ENCODE peak calls at places on chromosomes 12 and 14, in ten cellular contexts. One of them, this sample, is unnamed.

GRCh38 chr14:70658899-70659298 is 17.2 kb downstream of the TTC9 start:
- DNase-seq in psoas muscle: no peak
- DNase-seq in transverse colon: no peak
- DNase-seq in aorta: no peak
- DNase-seq in AG04450: no peak
- DNase-seq in effector memory CD4-positive, alpha-beta T cell: no peak
- DNase-seq in stomach: no peak
- DNase-seq in IMR-90: no peak
- DNase-seq in ovary: no peak
- DNase-seq in OCI-LY7: peak; percentile 75
- DNase-seq in this sample: peak; percentile 46

GRCh38 chr12:9702239-9702638 is 30.7 kb downstream of the CLECL1 start:
- DNase-seq in stomach: no peak
- DNase-seq in AG04450: no peak
- DNase-seq in IMR-90: no peak
- DNase-seq in psoas muscle: no peak
- DNase-seq in aorta: no peak
- DNase-seq in OCI-LY7: no peak
- DNase-seq in effector memory CD4-positive, alpha-beta T cell: no peak
- DNase-seq in ovary: no peak
- DNase-seq in transverse colon: peak; percentile 26
- DNase-seq in this sample: peak; percentile 74

GRCh38 chr12:12221560-12221959 is 45.3 kb downstream of the LRP6 start:
- DNase-seq in stomach: no peak
- DNase-seq in AG04450: no peak
- DNase-seq in aorta: no peak
- DNase-seq in effector memory CD4-positive, alpha-beta T cell: no peak
- DNase-seq in psoas muscle: no peak
- DNase-seq in OCI-LY7: no peak
- DNase-seq in transverse colon: no peak
- DNase-seq in ovary: no peak
- DNase-seq in IMR-90: no peak
- DNase-seq in this sample: no peak

GRCh38 chr12:5914387-5915149 is 30.5 kb downstream of the ANO2 start:
- DNase-seq in ovary: no peak
- DNase-seq in effector memory CD4-positive, alpha-beta T cell: no peak
- DNase-seq in IMR-90: no peak
- DNase-seq in OCI-LY7: no peak
- DNase-seq in AG04450: no peak
- DNase-seq in aorta: no peak
- DNase-seq in stomach: no peak
- DNase-seq in psoas muscle: no peak
- DNase-seq in transverse colon: no peak
- DNase-seq in this sample: no peak

GRCh38 chr12:91877461-91878230 is 268.0 kb downstream of the BTG1 start:
- DNase-seq in aorta: no peak
- DNase-seq in AG04450: no peak
- DNase-seq in OCI-LY7: no peak
- DNase-seq in psoas muscle: no peak
- DNase-seq in ovary: no peak
- DNase-seq in transverse colon: no peak
- DNase-seq in stomach: no peak
- DNase-seq in effector memory CD4-positive, alpha-beta T cell: peak; percentile 62
- DNase-seq in IMR-90: no peak
- DNase-seq in this sample: peak; percentile 66

GRCh38 chr12:6927999-6928702 is 392 bp downstream of the ATN1 start:
- DNase-seq in transverse colon: no peak
- DNase-seq in aorta: peak; percentile 53
- DNase-seq in stomach: no peak
- DNase-seq in OCI-LY7: no peak
- DNase-seq in IMR-90: no peak
- DNase-seq in psoas muscle: no peak
- DNase-seq in effector memory CD4-positive, alpha-beta T cell: no peak
- DNase-seq in ovary: peak; percentile 54
- DNase-seq in AG04450: no peak
- DNase-seq in this sample: no peak

GRCh38 chr12:6201775-6202292 is 1.6 kb downstream of the CD9 start:
- DNase-seq in aorta: peak; percentile 56
- DNase-seq in psoas muscle: no peak
- DNase-seq in stomach: no peak
- DNase-seq in IMR-90: no peak
- DNase-seq in OCI-LY7: no peak
- DNase-seq in AG04450: no peak
- DNase-seq in effector memory CD4-positive, alpha-beta T cell: no peak
- DNase-seq in ovary: no peak
- DNase-seq in transverse colon: no peak
- DNase-seq in this sample: no peak

GRCh38 chr12:96397756-96398421 is 2.4 kb downstream of the CDK17 start:
- DNase-seq in psoas muscle: no peak
- DNase-seq in OCI-LY7: no peak
- DNase-seq in AG04450: no peak
- DNase-seq in IMR-90: peak; percentile 57
- DNase-seq in effector memory CD4-positive, alpha-beta T cell: no peak
- DNase-seq in aorta: no peak
- DNase-seq in ovary: no peak
- DNase-seq in transverse colon: no peak
- DNase-seq in stomach: no peak
- DNase-seq in this sample: no peak

GRCh38 chr12:104727866-104728449 is 230.1 kb downstream of the SLC41A2 start:
- DNase-seq in ovary: no peak
- DNase-seq in IMR-90: no peak
- DNase-seq in stomach: no peak
- DNase-seq in psoas muscle: no peak
- DNase-seq in transverse colon: no peak
- DNase-seq in aorta: no peak
- DNase-seq in AG04450: no peak
- DNase-seq in effector memory CD4-positive, alpha-beta T cell: no peak
- DNase-seq in OCI-LY7: no peak
- DNase-seq in this sample: no peak

GRCh38 chr12:14403711-14404164 is 38.3 kb downstream of the ATF7IP start:
- DNase-seq in effector memory CD4-positive, alpha-beta T cell: no peak
- DNase-seq in AG04450: no peak
- DNase-seq in IMR-90: peak; percentile 82
- DNase-seq in transverse colon: no peak
- DNase-seq in OCI-LY7: peak; percentile 52
- DNase-seq in ovary: no peak
- DNase-seq in aorta: no peak
- DNase-seq in psoas muscle: no peak
- DNase-seq in stomach: no peak
- DNase-seq in this sample: peak; percentile 61

GRCh38 chr14:55781046-55781445 is 201.0 kb downstream of the KTN1 start:
- DNase-seq in stomach: no peak
- DNase-seq in effector memory CD4-positive, alpha-beta T cell: no peak
- DNase-seq in OCI-LY7: no peak
- DNase-seq in ovary: no peak
- DNase-seq in aorta: no peak
- DNase-seq in transverse colon: no peak
- DNase-seq in psoas muscle: no peak
- DNase-seq in AG04450: no peak
- DNase-seq in IMR-90: no peak
- DNase-seq in this sample: no peak

GRCh38 chr14:32205984-32206383 is 2.9 kb upstream of the RNU6-8 start:
- DNase-seq in effector memory CD4-positive, alpha-beta T cell: no peak
- DNase-seq in AG04450: no peak
- DNase-seq in stomach: no peak
- DNase-seq in transverse colon: peak; percentile 18
- DNase-seq in IMR-90: no peak
- DNase-seq in psoas muscle: no peak
- DNase-seq in aorta: no peak
- DNase-seq in OCI-LY7: no peak
- DNase-seq in ovary: no peak
- DNase-seq in this sample: no peak

GRCh38 chr14:68283378-68284123 is 464.0 kb downstream of the RAD51B start:
- DNase-seq in effector memory CD4-positive, alpha-beta T cell: peak; percentile 31
- DNase-seq in ovary: no peak
- DNase-seq in psoas muscle: peak; percentile 30
- DNase-seq in stomach: no peak
- DNase-seq in IMR-90: no peak
- DNase-seq in transverse colon: peak; percentile 51
- DNase-seq in AG04450: no peak
- DNase-seq in aorta: no peak
- DNase-seq in OCI-LY7: peak; percentile 96
- DNase-seq in this sample: peak; percentile 77
- H3K27ac ChIP-seq in effector memory CD4-positive, alpha-beta T cell: peak overlapping the region; percentile 80
- H3K27ac ChIP-seq in ovary: no peak overlapping the region
- H3K27ac ChIP-seq in psoas muscle: no peak overlapping the region
- H3K27ac ChIP-seq in stomach: peak overlapping the region; percentile 77
- H3K27ac ChIP-seq in IMR-90: no peak overlapping the region
- H3K27ac ChIP-seq in transverse colon: peak overlapping the region; percentile 13
- H3K27ac ChIP-seq in AG04450: no peak overlapping the region
- H3K27ac ChIP-seq in aorta: no peak overlapping the region
- H3K27ac ChIP-seq in OCI-LY7: peak overlapping the region; percentile 92
- H3K27ac ChIP-seq in this sample: peak overlapping the region; percentile 52

GRCh38 chr12:89019439-89020120 is 332.7 kb downstream of the DUSP6 start:
- DNase-seq in aorta: peak; percentile 74
- DNase-seq in transverse colon: peak; percentile 86
- DNase-seq in ovary: peak; percentile 52
- DNase-seq in OCI-LY7: peak; percentile 64
- DNase-seq in IMR-90: peak; percentile 88
- DNase-seq in AG04450: peak; percentile 69
- DNase-seq in effector memory CD4-positive, alpha-beta T cell: peak; percentile 41
- DNase-seq in psoas muscle: peak; percentile 60
- DNase-seq in stomach: peak; percentile 84
- DNase-seq in this sample: peak; percentile 46
- H3K4me3 ChIP-seq in aorta: peak overlapping the region; percentile 8
- H3K4me3 ChIP-seq in transverse colon: no peak overlapping the region
- H3K4me3 ChIP-seq in ovary: peak overlapping the region; percentile 8
- H3K4me3 ChIP-seq in OCI-LY7: no peak overlapping the region
- H3K4me3 ChIP-seq in IMR-90: peak overlapping the region; percentile 28
- H3K4me3 ChIP-seq in AG04450: peak overlapping the region; percentile 46
- H3K4me3 ChIP-seq in effector memory CD4-positive, alpha-beta T cell: peak overlapping the region; percentile 16
- H3K4me3 ChIP-seq in psoas muscle: peak overlapping the region; percentile 40
- H3K4me3 ChIP-seq in stomach: no peak overlapping the region
- H3K4me3 ChIP-seq in this sample: no peak overlapping the region

DNA sequence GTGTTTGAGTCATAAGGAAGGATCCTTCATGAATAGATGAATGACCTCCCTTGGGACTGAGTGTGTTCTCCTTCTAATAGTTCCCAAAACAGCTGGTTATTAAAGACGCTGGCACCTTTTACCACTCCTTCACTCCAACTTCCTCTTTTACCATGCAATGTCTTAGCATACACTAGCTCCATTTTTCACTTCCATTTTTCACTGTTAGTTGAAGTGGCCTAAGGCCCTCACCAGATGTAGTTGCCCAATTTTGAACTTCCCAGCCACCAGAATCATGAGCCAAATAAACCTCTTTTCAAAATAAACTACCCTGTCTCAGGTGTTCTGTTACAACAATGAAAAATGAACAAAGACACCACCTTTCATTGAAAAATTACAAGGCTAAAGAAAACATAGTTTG is 64.7 kb downstream of the GPR65 start:
- DNase-seq in OCI-LY7: peak; percentile 2
- DNase-seq in effector memory CD4-positive, alpha-beta T cell: no peak
- DNase-seq in psoas muscle: no peak
- DNase-seq in ovary: no peak
- DNase-seq in stomach: no peak
- DNase-seq in IMR-90: no peak
- DNase-seq in aorta: no peak
- DNase-seq in AG04450: no peak
- DNase-seq in transverse colon: no peak
- DNase-seq in this sample: no peak
- H3K27ac ChIP-seq in OCI-LY7: no peak overlapping the region
- H3K27ac ChIP-seq in effector memory CD4-positive, alpha-beta T cell: no peak overlapping the region
- H3K27ac ChIP-seq in psoas muscle: no peak overlapping the region
- H3K27ac ChIP-seq in ovary: no peak overlapping the region
- H3K27ac ChIP-seq in stomach: no peak overlapping the region
- H3K27ac ChIP-seq in IMR-90: no peak overlapping the region
- H3K27ac ChIP-seq in aorta: no peak overlapping the region
- H3K27ac ChIP-seq in AG04450: no peak overlapping the region
- H3K27ac ChIP-seq in transverse colon: no peak overlapping the region
- H3K27ac ChIP-seq in this sample: no peak overlapping the region

GRCh38 chr14:103393687-103394626 is 8.7 kb downstream of the MARK3 start:
- DNase-seq in ovary: no peak
- DNase-seq in psoas muscle: no peak
- DNase-seq in aorta: no peak
- DNase-seq in OCI-LY7: peak; percentile 44
- DNase-seq in stomach: no peak
- DNase-seq in AG04450: no peak
- DNase-seq in IMR-90: peak; percentile 53
- DNase-seq in transverse colon: no peak
- DNase-seq in effector memory CD4-positive, alpha-beta T cell: no peak
- DNase-seq in this sample: no peak
- H3K4me3 ChIP-seq in ovary: no peak overlapping the region
- H3K4me3 ChIP-seq in psoas muscle: peak overlapping the region; percentile 15
- H3K4me3 ChIP-seq in aorta: no peak overlapping the region
- H3K4me3 ChIP-seq in OCI-LY7: no peak overlapping the region
- H3K4me3 ChIP-seq in stomach: no peak overlapping the region
- H3K4me3 ChIP-seq in AG04450: no peak overlapping the region
- H3K4me3 ChIP-seq in IMR-90: no peak overlapping the region
- H3K4me3 ChIP-seq in transverse colon: no peak overlapping the region
- H3K4me3 ChIP-seq in effector memory CD4-positive, alpha-beta T cell: no peak overlapping the region
- H3K4me3 ChIP-seq in this sample: no peak overlapping the region

DNA sequence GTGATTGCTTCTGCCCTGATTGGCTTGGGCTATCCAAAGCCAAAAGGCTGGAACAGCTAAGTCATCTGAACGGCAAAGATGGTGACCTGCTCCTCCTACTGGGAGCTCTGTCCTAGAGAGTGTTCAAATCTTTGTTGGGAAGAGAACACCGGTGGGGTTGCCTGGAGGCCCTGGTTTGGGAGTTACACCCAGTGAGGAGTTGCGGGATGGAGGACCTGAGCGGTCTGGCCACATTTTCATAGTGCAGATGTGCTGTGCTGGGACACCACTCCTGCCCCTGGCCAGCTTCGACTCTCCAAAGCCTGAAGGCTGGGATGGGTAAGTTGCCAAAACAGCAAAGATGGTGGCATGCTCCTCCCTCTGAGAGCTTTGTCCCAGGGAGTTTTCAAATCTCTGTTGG is 795.4 kb downstream of the TRHDE start:
- DNase-seq in ovary: no peak
- DNase-seq in aorta: no peak
- DNase-seq in effector memory CD4-positive, alpha-beta T cell: no peak
- DNase-seq in transverse colon: no peak
- DNase-seq in AG04450: no peak
- DNase-seq in OCI-LY7: no peak
- DNase-seq in stomach: no peak
- DNase-seq in IMR-90: no peak
- DNase-seq in psoas muscle: no peak
- DNase-seq in this sample: no peak
- H3K27ac ChIP-seq in ovary: no peak overlapping the region
- H3K27ac ChIP-seq in aorta: no peak overlapping the region
- H3K27ac ChIP-seq in effector memory CD4-positive, alpha-beta T cell: no peak overlapping the region
- H3K27ac ChIP-seq in transverse colon: no peak overlapping the region
- H3K27ac ChIP-seq in AG04450: no peak overlapping the region
- H3K27ac ChIP-seq in OCI-LY7: no peak overlapping the region
- H3K27ac ChIP-seq in stomach: no peak overlapping the region
- H3K27ac ChIP-seq in IMR-90: no peak overlapping the region
- H3K27ac ChIP-seq in psoas muscle: no peak overlapping the region
- H3K27ac ChIP-seq in this sample: no peak overlapping the region

GRCh38 chr12:46144433-46144832 is 124.4 kb downstream of the SLC38A1 start:
- DNase-seq in stomach: no peak
- DNase-seq in IMR-90: no peak
- DNase-seq in psoas muscle: no peak
- DNase-seq in transverse colon: no peak
- DNase-seq in effector memory CD4-positive, alpha-beta T cell: no peak
- DNase-seq in ovary: no peak
- DNase-seq in aorta: no peak
- DNase-seq in AG04450: no peak
- DNase-seq in OCI-LY7: no peak
- DNase-seq in this sample: no peak
- H3K4me3 ChIP-seq in stomach: no peak overlapping the region
- H3K4me3 ChIP-seq in IMR-90: no peak overlapping the region
- H3K4me3 ChIP-seq in psoas muscle: no peak overlapping the region
- H3K4me3 ChIP-seq in transverse colon: no peak overlapping the region
- H3K4me3 ChIP-seq in effector memory CD4-positive, alpha-beta T cell: no peak overlapping the region
- H3K4me3 ChIP-seq in ovary: no peak overlapping the region
- H3K4me3 ChIP-seq in aorta: no peak overlapping the region
- H3K4me3 ChIP-seq in AG04450: no peak overlapping the region
- H3K4me3 ChIP-seq in OCI-LY7: no peak overlapping the region
- H3K4me3 ChIP-seq in this sample: no peak overlapping the region

GRCh38 chr12:57737467-57738141 is 938 bp downstream of the AGAP2 start:
- DNase-seq in AG04450: no peak
- DNase-seq in transverse colon: no peak
- DNase-seq in psoas muscle: no peak
- DNase-seq in aorta: no peak
- DNase-seq in stomach: no peak
- DNase-seq in ovary: no peak
- DNase-seq in OCI-LY7: no peak
- DNase-seq in IMR-90: peak; percentile 7
- DNase-seq in effector memory CD4-positive, alpha-beta T cell: no peak
- DNase-seq in this sample: no peak
- H3K27ac ChIP-seq in AG04450: no peak overlapping the region
- H3K27ac ChIP-seq in transverse colon: no peak overlapping the region
- H3K27ac ChIP-seq in psoas muscle: no peak overlapping the region
- H3K27ac ChIP-seq in aorta: no peak overlapping the region
- H3K27ac ChIP-seq in stomach: no peak overlapping the region
- H3K27ac ChIP-seq in ovary: no peak overlapping the region
- H3K27ac ChIP-seq in OCI-LY7: no peak overlapping the region
- H3K27ac ChIP-seq in IMR-90: no peak overlapping the region
- H3K27ac ChIP-seq in effector memory CD4-positive, alpha-beta T cell: no peak overlapping the region
- H3K27ac ChIP-seq in this sample: no peak overlapping the region

This sample was measured in CD8-positive, alpha-beta memory T cell.